ENCODE peak calls at places on chromosomes 4 and X, in six cellular contexts. Y is PC-9, X is endodermal cell, Q is aorta, O is stomach, G is GM06990. W is an unnamed sample.

GRCh38 chr4:785332-786073 is 40.4 kb downstream of the CPLX1 start:
- DNase-seq in O (no peak), Q (peak), G (no peak), X (peak), Y (no peak), W (no peak)

GRCh38 chr4:162682651-162683050 is 484.0 kb downstream of the NAF1 start:
- DNase-seq in G (no peak), Y (no peak), O (no peak), X (no peak), Q (no peak), W (peak)

GRCh38 chr4:184824776-184825393 is 883 bp downstream of the ACSL1 start:
- DNase-seq in Q (no peak), G (peak), X (peak), Y (no peak), O (peak), W (no peak)

GRCh38 chrX:51296138-51296537 is 36.5 kb upstream of the NUDT10 start:
- DNase-seq in X (no peak), Q (no peak), O (no peak), Y (no peak), G (no peak), W (no peak)

GRCh38 chr4:158015241-158015640 is 157.6 kb downstream of the GASK1B start:
- DNase-seq in O (no peak), Y (no peak), X (no peak), G (no peak), Q (no peak), W (peak)

GRCh38 chr4:129972257-129972656 is 876.3 kb downstream of the C4orf33 start:
- DNase-seq in O (no peak), G (no peak), X (peak), Y (no peak), Q (no peak), W (no peak)

GRCh38 chr4:823093-823760 is 2.7 kb downstream of the CPLX1 start:
- DNase-seq in O (no peak), Y (no peak), X (peak), Q (no peak), G (no peak), W (no peak)

GRCh38 chrX:130975947-130976346 is 72.9 kb upstream of the ENOX2 start:
- DNase-seq in Y (peak), O (no peak), Q (no peak), X (peak), G (peak), W (peak)

GRCh38 chrX:3939967-3940610 is 226.6 kb upstream of the PRKX start:
- DNase-seq in G (no peak), X (no peak), O (no peak), Y (peak), Q (no peak), W (peak)

GRCh38 chr4:169774466-169775445 is 17.0 kb upstream of the HPF1 start:
- DNase-seq in Q (peak), Y (no peak), X (peak), O (no peak), G (peak), W (no peak)

GRCh38 chr4:5971077-5971447 is 47.2 kb downstream of the C4orf50 start:
- DNase-seq in X (peak), Q (no peak), Y (no peak), G (no peak), O (peak), W (no peak)

DNA sequence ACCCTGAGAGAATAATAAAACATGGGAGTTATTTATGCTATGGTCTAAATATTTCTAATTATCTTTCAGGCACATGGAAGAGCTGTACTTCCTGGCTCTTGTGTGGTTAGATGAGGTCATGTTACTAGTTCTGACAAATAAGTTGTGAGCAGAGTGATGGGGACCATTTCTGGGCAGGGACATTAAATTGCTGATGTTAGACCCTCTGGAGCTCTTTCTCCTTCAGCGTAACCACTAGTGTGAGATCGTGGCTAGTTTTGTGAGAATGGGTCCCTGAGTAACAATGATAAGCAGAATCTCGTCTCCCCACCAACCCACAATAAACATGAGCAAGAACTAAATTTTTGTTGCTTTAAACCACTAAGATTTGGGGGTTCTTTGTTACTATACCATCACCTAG is 107.9 kb downstream of the MAML3 start:
- DNase-seq in Q (no peak), X (no peak), O (no peak), Y (no peak), G (no peak), W (no peak)
- H3K4me3 ChIP-seq in Q (no peak), X (no peak), O (no peak), Y (peak), G (no peak), W (no peak)

GRCh38 chrX:100636321-100636991 is at the start of gene TSPAN6:
- DNase-seq in X (peak), Y (peak), O (peak), Q (peak), G (peak), W (peak)
- H3K4me3 ChIP-seq in X (peak), Y (peak), O (peak), Q (peak), G (no peak), W (peak)

GRCh38 chr4:7901274-7901845 is 38.3 kb downstream of the AFAP1 start:
- DNase-seq in O (no peak), Q (no peak), G (no peak), X (no peak), Y (no peak), W (peak)
- H3K4me3 ChIP-seq in O (no peak), Q (no peak), G (no peak), X (no peak), Y (no peak), W (no peak)

GRCh38 chr4:186081202-186081807 is 12.3 kb downstream of the TLR3 start:
- DNase-seq in Q (no peak), O (no peak), Y (no peak), G (no peak), X (peak), W (no peak)
- H3K4me3 ChIP-seq in Q (no peak), O (no peak), Y (no peak), G (no peak), X (no peak), W (peak)

DNA sequence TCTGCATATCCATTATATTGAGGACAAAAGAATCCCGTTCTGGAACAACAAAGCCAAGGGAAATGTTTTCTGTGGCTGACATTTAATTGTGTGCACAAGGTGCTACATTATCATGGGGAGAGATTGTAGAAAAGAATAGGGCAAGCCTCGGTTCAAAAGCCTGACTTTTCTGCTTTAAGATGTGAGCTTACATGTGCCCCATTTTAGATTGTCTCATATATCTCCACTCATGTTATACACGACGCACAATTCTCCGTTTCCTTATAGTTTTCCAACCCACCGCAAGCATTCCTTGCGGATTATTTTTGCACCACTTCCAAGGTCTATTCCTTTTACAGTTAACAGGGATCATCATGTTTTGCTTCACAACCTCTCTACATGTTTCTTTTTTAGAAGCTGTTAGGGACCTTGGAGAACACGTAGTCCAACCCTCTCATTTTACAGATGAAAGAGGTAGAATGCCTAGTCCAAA is 99.6 kb upstream of the MAML3 start:
- DNase-seq in G (no peak), Y (no peak), X (no peak), Q (no peak), O (no peak), W (no peak)
- H3K4me3 ChIP-seq in G (no peak), Y (peak), X (no peak), Q (no peak), O (peak), W (peak)

GRCh38 chr4:150080335-150080734 is 2.1 kb downstream of the DCLK2 start:
- DNase-seq in Q (no peak), G (no peak), X (no peak), O (no peak), Y (no peak), W (peak)
- H3K4me3 ChIP-seq in Q (no peak), G (no peak), X (no peak), O (peak), Y (no peak), W (no peak)

DNA sequence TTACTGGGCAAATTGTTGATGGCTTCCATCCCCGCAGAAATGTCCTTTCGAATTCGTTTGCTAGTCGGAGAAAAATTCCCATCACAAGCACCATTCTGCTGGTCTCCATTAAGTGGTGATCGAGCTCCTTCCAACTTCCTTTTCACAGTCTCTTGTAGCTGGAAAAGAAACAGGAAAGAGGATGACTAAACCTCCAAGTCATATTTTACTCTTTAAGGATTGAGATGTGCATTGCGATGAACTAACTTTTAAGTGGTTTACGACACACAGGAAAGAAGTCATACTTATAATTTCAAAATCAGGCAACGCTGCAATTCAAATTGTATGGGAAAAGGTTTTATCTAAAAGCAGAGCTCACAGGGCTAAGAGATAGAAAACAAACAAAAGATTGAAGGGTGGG is 225.2 kb downstream of the MGST2 start:
- DNase-seq in G (no peak), Q (no peak), O (no peak), X (no peak), Y (no peak), W (peak)
- H3K4me3 ChIP-seq in G (no peak), Q (no peak), O (no peak), X (no peak), Y (no peak), W (no peak)

GRCh38 chr4:119570401-119570800 is 58.2 kb downstream of the PDE5A start:
- DNase-seq in O (no peak), X (no peak), Y (no peak), G (no peak), Q (no peak), W (peak)
- H3K4me3 ChIP-seq in O (no peak), X (no peak), Y (no peak), G (no peak), Q (no peak), W (no peak)

GRCh38 chr4:84718699-84719098 is 135.8 kb downstream of the CDS1 start:
- DNase-seq in G (no peak), Q (no peak), X (no peak), O (no peak), Y (no peak), W (no peak)

GRCh38 chr4:84722720-84723119 is 139.8 kb downstream of the CDS1 start:
- DNase-seq in X (no peak), Y (no peak), O (no peak), Q (no peak), G (no peak), W (no peak)

GRCh38 chr4:84719115-84719514 is 136.2 kb downstream of the CDS1 start:
- DNase-seq in X (no peak), Y (no peak), Q (no peak), G (no peak), O (no peak), W (peak)
- H3K4me3 ChIP-seq in X (no peak), Y (no peak), Q (no peak), G (no peak), O (no peak), W (no peak)